ENCODE peak calls at places on chromosomes 13 and 19, in five cellular contexts. S is neural crest cell; I is kidney epithelial cell; O is activated T-cell treated with anti-CD3 and anti-CD28 coated beads, Interleukin-2, amount 50 U/mL, for 1 hour; A is EL. F is an unnamed sample.
A peak's percentile ranks its signal among the peaks of the same experiment; 100 is the strongest.

GRCh38 chr19:5951338-5951861 is 26.5 kb downstream of the RANBP3 start:
- DNase-seq in S (peak; percentile 9), I (no peak), O (no peak), A (no peak), F (no peak)

GRCh38 chr13:80118099-80118498 is 222.8 kb downstream of the SPRY2 start:
- DNase-seq in S (no peak), I (no peak), O (no peak), A (no peak), F (no peak)

GRCh38 chr13:38045278-38046048 is 175.9 kb upstream of the TRPC4 start:
- DNase-seq in S (no peak), I (no peak), O (no peak), A (peak; percentile 64), F (peak; percentile 64)

GRCh38 chr19:18701250-18701608 is 17.7 kb downstream of the CRTC1 start:
- DNase-seq in S (no peak), I (no peak), O (no peak), A (no peak), F (no peak)

GRCh38 chr19:50829801-50830200 is 3.6 kb downstream of the KLK15 start:
- DNase-seq in S (no peak), I (no peak), O (no peak), A (no peak), F (no peak)

GRCh38 chr19:38781058-38781457 is 7.7 kb upstream of the LGALS7 start:
- DNase-seq in S (no peak), I (no peak), O (no peak), A (no peak), F (no peak)

GRCh38 chr13:104949840-104950805 is 1585.3 kb downstream of the EFNB2 start:
- DNase-seq in S (no peak), I (peak; percentile 51), O (no peak), A (no peak), F (no peak)

GRCh38 chr19:33631628-33631995 is 9.9 kb downstream of the CHST8 start:
- DNase-seq in S (no peak), I (no peak), O (no peak), A (no peak), F (no peak)

GRCh38 chr13:74246398-74246975 is 112.3 kb upstream of the KLF12 start:
- DNase-seq in S (no peak), I (no peak), O (peak; percentile 36), A (no peak), F (no peak)

GRCh38 chr19:14369399-14370168 is 11.7 kb upstream of the ADGRE5 start:
- DNase-seq in S (no peak), I (no peak), O (peak; percentile 85), A (peak; percentile 47), F (no peak)

GRCh38 chr19:54444737-54445136 is 4.3 kb upstream of the LENG8 start:
- DNase-seq in S (no peak), I (no peak), O (no peak), A (no peak), F (no peak)

GRCh38 chr13:27745301-27745700 is 47.0 kb upstream of the GSX1 start:
- DNase-seq in S (no peak), I (no peak), O (no peak), A (no peak), F (no peak)

GRCh38 chr13:59823495-59823894 is 340.2 kb downstream of the DIAPH3 start:
- DNase-seq in S (no peak), I (peak; percentile 26), O (no peak), A (peak; percentile 81), F (peak; percentile 70)

GRCh38 chr13:73945871-73946270 is 188.3 kb downstream of the KLF12 start:
- DNase-seq in S (no peak), I (no peak), O (no peak), A (no peak), F (no peak)

GRCh38 chr19:17623224-17623935 is 64.8 kb downstream of the UNC13A start:
- DNase-seq in S (no peak), I (no peak), O (no peak), A (no peak), F (no peak)

GRCh38 chr19:36605839-36606478 is 846 bp downstream of the ZNF382 start:
- DNase-seq in S (no peak), I (no peak), O (no peak), A (no peak), F (no peak)

F was measured in epithelial cell of esophagus.